ENCODE peak calls at places on chromosomes 6 and 20, in four cellular contexts. K is right cardiac atrium, D is cardiac muscle cell, Z is left ventricle myocardium inferior. W is an unnamed sample.

GRCh38 chr6:71977860-71978259 is 91.5 kb downstream of the RIMS1 start:
- DNase-seq in K (no peak), D (no peak), Z (no peak), W (no peak)

GRCh38 chr6:75735491-75736186 is 13.4 kb upstream of the MYO6 start:
- DNase-seq in K (no peak), D (peak), Z (no peak), W (no peak)

GRCh38 chr6:30685157-30685976 is 1.1 kb downstream of the PPP1R18 start:
- DNase-seq in K (peak), D (no peak), Z (no peak), W (no peak)

GRCh38 chr6:14542670-14543366 is 425.2 kb downstream of the CD83 start:
- DNase-seq in K (no peak), D (peak), Z (no peak), W (peak)

GRCh38 chr20:23334111-23334510 is 16.5 kb upstream of the NXT1 start:
- DNase-seq in K (no peak), D (no peak), Z (no peak), W (no peak)

GRCh38 chr20:10209091-10209490 is 9.5 kb upstream of the SNAP25 start:
- DNase-seq in K (no peak), D (peak), Z (no peak), W (no peak)

GRCh38 chr20:61387961-61388360 is 135.9 kb downstream of the CDH4 start:
- DNase-seq in K (no peak), D (no peak), Z (no peak), W (peak)

GRCh38 chr6:34177181-34177591 is 31.3 kb upstream of the GRM4 start:
- DNase-seq in K (no peak), D (no peak), Z (no peak), W (no peak)

GRCh38 chr6:18053555-18054445 is 66.4 kb upstream of the KIF13A start:
- DNase-seq in K (no peak), D (no peak), Z (no peak), W (no peak)

GRCh38 chr6:21049572-21049971 is 515.3 kb downstream of the CDKAL1 start:
- DNase-seq in K (no peak), D (peak), Z (no peak), W (no peak)

GRCh38 chr6:31609519-31610406 is 5.3 kb upstream of the AIF1 start:
- DNase-seq in K (no peak), D (peak), Z (no peak), W (no peak)

GRCh38 chr6:158324136-158324535 is 11.9 kb downstream of the TULP4 start:
- DNase-seq in K (no peak), D (no peak), Z (no peak), W (no peak)

GRCh38 chr6:148842631-148843030 is 95.8 kb downstream of the UST start:
- DNase-seq in K (no peak), D (no peak), Z (no peak), W (no peak)

GRCh38 chr20:25030007-25030648 is 27.8 kb downstream of the ACSS1 start:
- DNase-seq in K (no peak), D (no peak), Z (no peak), W (no peak)

GRCh38 chr6:143408787-143409162 is 41.7 kb downstream of the ADAT2 start:
- DNase-seq in K (no peak), D (no peak), Z (no peak), W (no peak)

GRCh38 chr6:156809446-156810178 is 32.4 kb downstream of the ARID1B start:
- DNase-seq in K (no peak), D (no peak), Z (no peak), W (no peak)

GRCh38 chr6:30344868-30345671 is at the start of gene RPP21:
- DNase-seq in K (peak), D (peak), Z (peak), W (peak)

GRCh38 chr6:20286968-20287565 is 74.8 kb upstream of the MBOAT1 start:
- DNase-seq in K (no peak), D (no peak), Z (no peak), W (no peak)

GRCh38 chr6:68635412-68635705 is 277 bp downstream of the ADGRB3 start:
- DNase-seq in K (no peak), D (no peak), Z (no peak), W (no peak)

GRCh38 chr6:127515234-127515793 is 3.8 kb downstream of the MTCL3 start:
- DNase-seq in K (no peak), D (peak), Z (no peak), W (peak)

GRCh38 chr6:70080443-70081062 is 214.2 kb downstream of the COL19A1 start:
- DNase-seq in K (no peak), D (peak), Z (no peak), W (no peak)

GRCh38 chr20:63235399-63235983 is at the start of gene BIRC7:
- DNase-seq in K (peak), D (no peak), Z (no peak), W (no peak)

GRCh38 chr6:150076196-150076893 is 7.4 kb upstream of the ULBP3 start:
- DNase-seq in K (no peak), D (no peak), Z (no peak), W (no peak)

GRCh38 chr6:138554146-138554545 is 54.9 kb upstream of the NHSL1 start:
- DNase-seq in K (no peak), D (no peak), Z (no peak), W (no peak)

GRCh38 chr6:14059791-14060436 is 57.7 kb upstream of the CD83 start:
- DNase-seq in K (peak), D (no peak), Z (peak), W (no peak)

GRCh38 chr20:15836634-15837033 is 736.6 kb downstream of the KIF16B start:
- DNase-seq in K (no peak), D (no peak), Z (no peak), W (no peak)

GRCh38 chr6:144379356-144379755 is 94.2 kb downstream of the UTRN start:
- DNase-seq in K (no peak), D (peak), Z (no peak), W (no peak)

GRCh38 chr6:31717499-31718222 is 2.5 kb downstream of the LY6G6D start:
- DNase-seq in K (no peak), D (no peak), Z (no peak), W (no peak)

GRCh38 chr6:37779111-37779800 is 40.3 kb upstream of the ZFAND3 start:
- DNase-seq in K (no peak), D (no peak), Z (no peak), W (no peak)

GRCh38 chr6:20744911-20745557 is 210.8 kb downstream of the CDKAL1 start:
- DNase-seq in K (no peak), D (no peak), Z (no peak), W (peak)

GRCh38 chr6:162621246-162621645 is 106.3 kb downstream of the PRKN start:
- DNase-seq in K (no peak), D (peak), Z (no peak), W (peak)

GRCh38 chr20:41654884-41655283 is 36.7 kb upstream of the CHD6 start:
- DNase-seq in K (no peak), D (peak), Z (no peak), W (no peak)

GRCh38 chr6:79305020-79305419 is 70.5 kb upstream of the HMGN3 start:
- DNase-seq in K (no peak), D (no peak), Z (no peak), W (no peak)

GRCh38 chr6:34528996-34529664 is 27.0 kb downstream of the SPDEF start:
- DNase-seq in K (no peak), D (no peak), Z (no peak), W (no peak)

GRCh38 chr6:143390278-143390677 is 60.2 kb downstream of the ADAT2 start:
- DNase-seq in K (no peak), D (no peak), Z (no peak), W (no peak)

GRCh38 chr6:36120979-36121706 is 9.2 kb upstream of the MAPK13 start:
- DNase-seq in K (peak), D (peak), Z (peak), W (no peak)

GRCh38 chr6:8026800-8027199 is 37.4 kb downstream of the BLOC1S5 start:
- DNase-seq in K (no peak), D (no peak), Z (no peak), W (no peak)

GRCh38 chr6:8029243-8029870 is 34.8 kb downstream of the BLOC1S5 start:
- DNase-seq in K (peak), D (peak), Z (no peak), W (no peak)

GRCh38 chr6:8030920-8031319 is 33.3 kb downstream of the BLOC1S5 start:
- DNase-seq in K (no peak), D (no peak), Z (no peak), W (no peak)

GRCh38 chr6:8025191-8025590 is 39.0 kb downstream of the BLOC1S5 start:
- DNase-seq in K (no peak), D (no peak), Z (no peak), W (no peak)

GRCh38 chr6:8027965-8028651 is 36.1 kb downstream of the BLOC1S5 start:
- DNase-seq in K (no peak), D (peak), Z (no peak), W (no peak)
- H3K4me3 ChIP-seq in K (no peak), D (no peak), Z (no peak), W (no peak)

DNA sequence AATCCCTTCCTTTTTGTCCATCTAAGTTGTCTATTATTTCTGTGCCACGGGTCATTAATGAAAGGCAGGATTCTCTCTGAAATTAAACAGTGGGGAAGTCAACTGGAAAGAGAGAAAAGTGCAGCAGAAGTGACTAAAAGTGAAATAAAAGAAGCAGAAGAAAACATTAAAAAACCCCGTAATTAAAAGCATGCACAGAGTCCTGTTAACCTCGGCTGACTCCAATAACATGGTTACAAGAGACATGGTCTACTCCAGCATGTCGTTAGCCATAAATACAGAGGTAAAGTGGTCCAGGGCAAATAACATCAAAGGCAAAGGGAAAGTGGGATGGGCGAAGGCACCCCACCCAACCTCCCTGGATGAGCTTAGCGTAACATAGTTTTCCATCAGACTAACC is 13.1 kb upstream of the MOXD1 start:
- DNase-seq in K (no peak), D (no peak), Z (no peak), W (no peak)
- H3K4me3 ChIP-seq in K (no peak), D (no peak), Z (no peak), W (no peak)

GRCh38 chr6:134170844-134171243 is 118.4 kb upstream of the SLC2A12 start:
- DNase-seq in K (no peak), D (peak), Z (no peak), W (no peak)
- H3K4me3 ChIP-seq in K (peak), D (no peak), Z (peak), W (no peak)

GRCh38 chr6:4281341-4282293 is 146.2 kb upstream of the ECI2 start:
- DNase-seq in K (peak), D (peak), Z (peak), W (no peak)
- H3K4me3 ChIP-seq in K (peak), D (peak), Z (peak), W (no peak)

GRCh38 chr20:34544109-34544793 is 14.3 kb upstream of the MAP1LC3A start:
- DNase-seq in K (no peak), D (peak), Z (no peak), W (no peak)
- H3K4me3 ChIP-seq in K (peak), D (no peak), Z (peak), W (no peak)

DNA sequence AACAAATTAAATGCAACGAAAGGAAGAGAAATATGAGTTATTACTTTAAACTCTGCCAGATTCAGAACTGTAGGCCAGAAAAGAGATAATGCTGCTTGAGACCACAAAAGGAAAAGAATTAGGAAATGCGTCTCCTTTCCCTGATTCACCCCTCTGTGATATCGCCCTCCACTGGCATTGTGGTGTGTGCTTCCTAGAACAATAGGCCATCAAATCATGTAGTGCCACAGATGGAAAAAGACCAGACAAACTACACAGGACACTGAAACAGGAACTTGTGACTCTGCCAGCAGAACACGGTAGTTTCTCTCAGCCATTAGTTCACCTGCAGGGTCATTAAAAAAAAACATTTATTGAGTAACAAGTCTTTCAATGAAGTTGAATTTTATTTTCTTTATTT is 14.8 kb upstream of the LAMA4 start:
- DNase-seq in K (no peak), D (peak), Z (no peak), W (no peak)
- H3K4me3 ChIP-seq in K (no peak), D (no peak), Z (no peak), W (no peak)

DNA sequence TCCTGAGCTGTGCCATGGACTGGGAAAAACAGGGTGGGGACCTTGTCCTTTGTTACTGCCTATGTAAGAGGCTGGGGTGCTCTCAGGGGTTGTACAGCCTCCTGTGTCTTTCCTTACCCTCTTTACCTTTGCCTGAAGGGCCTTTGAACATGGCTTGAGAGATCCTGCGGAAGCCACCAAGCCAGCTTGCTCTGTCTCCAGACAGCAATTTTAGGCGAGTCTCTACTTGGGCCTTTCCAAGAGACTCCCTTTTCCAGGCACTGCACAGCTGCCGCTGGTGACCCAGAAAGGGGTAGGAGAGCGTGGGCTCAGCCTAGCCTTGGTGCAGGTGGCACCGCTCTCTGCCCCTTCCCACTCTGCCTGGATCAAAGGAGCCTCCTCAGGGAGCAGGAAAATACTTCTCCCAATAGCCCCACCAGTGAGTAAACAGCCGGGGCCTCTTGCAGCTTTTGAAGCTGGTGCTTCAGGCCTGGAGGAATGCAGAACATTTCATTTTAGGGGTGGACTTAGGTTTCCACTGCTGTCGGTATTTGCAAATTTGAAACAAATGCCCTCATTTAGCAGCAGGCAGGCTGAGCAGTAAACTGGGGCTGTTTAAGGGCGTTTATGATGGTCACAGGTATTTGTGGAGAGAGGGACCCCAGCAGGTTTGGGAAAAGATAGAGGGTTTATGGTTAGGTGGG is 13.9 kb downstream of the PTK7 start:
- DNase-seq in K (no peak), D (no peak), Z (no peak), W (no peak)
- H3K4me3 ChIP-seq in K (no peak), D (no peak), Z (no peak), W (no peak)

DNA sequence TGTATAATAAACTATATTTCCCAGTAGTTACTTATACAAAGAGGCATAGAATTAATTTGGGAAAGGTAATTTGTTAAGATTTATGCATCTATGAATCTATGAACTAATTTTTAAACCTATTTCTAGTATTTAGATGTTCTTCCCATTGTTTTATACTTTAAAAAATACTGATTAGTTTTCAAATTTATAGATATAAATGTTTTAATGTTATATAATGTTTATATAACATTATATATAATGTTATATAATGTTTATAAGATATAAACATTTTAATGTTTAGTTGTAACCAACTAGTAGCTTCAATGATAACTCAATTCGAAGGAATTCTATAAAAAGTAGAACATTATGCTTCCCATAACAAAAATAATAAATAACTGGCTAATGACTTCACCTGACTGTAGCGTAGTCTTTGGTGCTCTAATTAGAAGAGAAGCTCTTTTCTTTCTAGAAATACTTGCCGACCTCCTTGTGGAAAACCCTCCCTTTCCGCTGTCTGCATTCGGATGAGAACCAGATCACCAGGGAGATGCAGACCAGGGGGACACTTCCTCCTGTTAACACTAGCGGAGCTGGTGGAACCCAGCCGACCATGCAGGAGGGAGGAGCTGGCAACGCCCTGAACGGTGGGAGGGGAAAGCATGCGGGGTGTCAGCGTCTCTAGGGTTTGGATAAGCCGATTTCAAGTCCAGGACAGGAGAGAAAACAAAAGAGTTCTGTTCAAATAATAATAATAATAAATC is 158.4 kb downstream of the OR2B2 start:
- DNase-seq in K (peak), D (peak), Z (peak), W (peak)
- H3K4me3 ChIP-seq in K (peak), D (peak), Z (peak), W (peak)

GRCh38 chr6:90569223-90569622 is 17.6 kb downstream of the MAP3K7 start:
- DNase-seq in K (no peak), D (no peak), Z (no peak), W (no peak)
- H3K4me3 ChIP-seq in K (no peak), D (no peak), Z (no peak), W (no peak)

W was measured in Jurkat, Clone E6-1.